ENCODE peak calls at places on chromosomes 4 and X, in five cellular contexts. One of them, this sample, is unnamed.

GRCh38 chr4:89290727-89291126 is 16.9 kb downstream of the GPRIN3 start:
- DNase-seq in endodermal cell: no peak
- DNase-seq in cardiac muscle cell: no peak
- DNase-seq in heart left ventricle: no peak
- DNase-seq in MM.1S: peak; percentile 84
- DNase-seq in this sample: no peak

GRCh38 chrX:3143043-3143799 is 102.0 kb downstream of the ARSF start:
- DNase-seq in endodermal cell: no peak
- DNase-seq in MM.1S: peak; percentile 33
- DNase-seq in cardiac muscle cell: no peak
- DNase-seq in heart left ventricle: no peak
- DNase-seq in this sample: no peak

GRCh38 chrX:7077241-7077909 is 70.1 kb upstream of the STS start:
- DNase-seq in cardiac muscle cell: no peak
- DNase-seq in heart left ventricle: no peak
- DNase-seq in endodermal cell: no peak
- DNase-seq in MM.1S: no peak
- DNase-seq in this sample: no peak

GRCh38 chr4:2412534-2412884 is 5.9 kb downstream of the ZFYVE28 start:
- DNase-seq in cardiac muscle cell: no peak
- DNase-seq in heart left ventricle: no peak
- DNase-seq in MM.1S: peak; percentile 72
- DNase-seq in endodermal cell: no peak
- DNase-seq in this sample: no peak

GRCh38 chrX:153775631-153776595 is 4.9 kb upstream of the SRPK3 start:
- DNase-seq in endodermal cell: no peak
- DNase-seq in heart left ventricle: peak; percentile 22
- DNase-seq in MM.1S: no peak
- DNase-seq in cardiac muscle cell: no peak
- DNase-seq in this sample: no peak

GRCh38 chrX:104359124-104359523 is 104.4 kb upstream of the ESX1 start:
- DNase-seq in heart left ventricle: no peak
- DNase-seq in endodermal cell: no peak
- DNase-seq in cardiac muscle cell: no peak
- DNase-seq in MM.1S: no peak
- DNase-seq in this sample: no peak

GRCh38 chrX:107673933-107674479 is 45.7 kb downstream of the PRPS1 start:
- DNase-seq in MM.1S: peak; percentile 88
- DNase-seq in cardiac muscle cell: no peak
- DNase-seq in endodermal cell: peak; percentile 72
- DNase-seq in heart left ventricle: peak; percentile 91
- DNase-seq in this sample: peak; percentile 93

GRCh38 chr4:92304636-92305035 is 870 bp downstream of the GRID2 start:
- DNase-seq in MM.1S: no peak
- DNase-seq in heart left ventricle: no peak
- DNase-seq in cardiac muscle cell: peak; percentile 20
- DNase-seq in endodermal cell: peak; percentile 77
- DNase-seq in this sample: no peak

GRCh38 chr4:96736352-96736889 is 896.5 kb downstream of the PDHA2 start:
- DNase-seq in MM.1S: no peak
- DNase-seq in heart left ventricle: no peak
- DNase-seq in endodermal cell: peak; percentile 60
- DNase-seq in cardiac muscle cell: peak; percentile 5
- DNase-seq in this sample: no peak

GRCh38 chrX:39705299-39705698 is 392.5 kb downstream of the BCOR start:
- DNase-seq in cardiac muscle cell: no peak
- DNase-seq in endodermal cell: peak; percentile 69
- DNase-seq in heart left ventricle: peak; percentile 85
- DNase-seq in MM.1S: no peak
- DNase-seq in this sample: peak; percentile 78

GRCh38 chr4:38177792-38178665 is 217.8 kb downstream of the PTTG2 start:
- DNase-seq in heart left ventricle: peak; percentile 90
- DNase-seq in endodermal cell: no peak
- DNase-seq in cardiac muscle cell: no peak
- DNase-seq in MM.1S: peak; percentile 86
- DNase-seq in this sample: peak; percentile 88

GRCh38 chr4:186144180-186144579 is 39.7 kb downstream of the FAM149A start:
- DNase-seq in heart left ventricle: no peak
- DNase-seq in endodermal cell: no peak
- DNase-seq in cardiac muscle cell: peak; percentile 43
- DNase-seq in MM.1S: peak; percentile 61
- DNase-seq in this sample: peak; percentile 62

GRCh38 chrX:68686684-68687045 is 39.2 kb downstream of the STARD8 start:
- DNase-seq in MM.1S: no peak
- DNase-seq in endodermal cell: no peak
- DNase-seq in cardiac muscle cell: no peak
- DNase-seq in heart left ventricle: peak; percentile 53
- DNase-seq in this sample: no peak

GRCh38 chr4:76663794-76664193 is 228.8 kb downstream of the SHROOM3 start:
- DNase-seq in MM.1S: no peak
- DNase-seq in heart left ventricle: no peak
- DNase-seq in endodermal cell: no peak
- DNase-seq in cardiac muscle cell: no peak
- DNase-seq in this sample: no peak

GRCh38 chr4:95428216-95429085 is 120.3 kb downstream of the UNC5C start:
- DNase-seq in MM.1S: no peak
- DNase-seq in endodermal cell: no peak
- DNase-seq in cardiac muscle cell: peak; percentile 19
- DNase-seq in heart left ventricle: no peak
- DNase-seq in this sample: no peak

GRCh38 chr4:2290488-2290887 is 28.6 kb upstream of the MXD4 start:
- DNase-seq in heart left ventricle: peak; percentile 12
- DNase-seq in endodermal cell: no peak
- DNase-seq in MM.1S: no peak
- DNase-seq in cardiac muscle cell: no peak
- DNase-seq in this sample: no peak

GRCh38 chrX:44898411-44899221 is 25.6 kb downstream of the KDM6A start:
- DNase-seq in MM.1S: peak; percentile 14
- DNase-seq in endodermal cell: peak; percentile 48
- DNase-seq in cardiac muscle cell: no peak
- DNase-seq in heart left ventricle: no peak
- DNase-seq in this sample: no peak

GRCh38 chr4:156456830-156457229 is 503.2 kb upstream of the CTSO start:
- DNase-seq in MM.1S: peak; percentile 51
- DNase-seq in endodermal cell: no peak
- DNase-seq in cardiac muscle cell: no peak
- DNase-seq in heart left ventricle: no peak
- DNase-seq in this sample: no peak

GRCh38 chr4:14607578-14607977 is 394.7 kb upstream of the CPEB2 start:
- DNase-seq in heart left ventricle: no peak
- DNase-seq in MM.1S: no peak
- DNase-seq in endodermal cell: no peak
- DNase-seq in cardiac muscle cell: no peak
- DNase-seq in this sample: no peak

GRCh38 chrX:23661671-23662070 is 5.6 kb upstream of the PRDX4 start:
- DNase-seq in cardiac muscle cell: no peak
- DNase-seq in heart left ventricle: no peak
- DNase-seq in MM.1S: no peak
- DNase-seq in endodermal cell: no peak
- DNase-seq in this sample: no peak

GRCh38 chr4:112099701-112100289 is 45.5 kb upstream of the FAM241A start:
- DNase-seq in MM.1S: peak; percentile 51
- DNase-seq in heart left ventricle: no peak
- DNase-seq in endodermal cell: peak; percentile 46
- DNase-seq in cardiac muscle cell: peak; percentile 55
- DNase-seq in this sample: no peak

GRCh38 chr4:86543560-86544312 is 50.4 kb upstream of the PTPN13 start:
- DNase-seq in MM.1S: no peak
- DNase-seq in cardiac muscle cell: no peak
- DNase-seq in heart left ventricle: no peak
- DNase-seq in endodermal cell: no peak
- DNase-seq in this sample: no peak

GRCh38 chrX:44935640-44936039 is 62.7 kb downstream of the KDM6A start:
- DNase-seq in endodermal cell: no peak
- DNase-seq in heart left ventricle: no peak
- DNase-seq in MM.1S: no peak
- DNase-seq in cardiac muscle cell: no peak
- DNase-seq in this sample: no peak

GRCh38 chr4:11741190-11741652 is 312.5 kb upstream of the HS3ST1 start:
- DNase-seq in MM.1S: no peak
- DNase-seq in heart left ventricle: no peak
- DNase-seq in endodermal cell: no peak
- DNase-seq in cardiac muscle cell: no peak
- DNase-seq in this sample: no peak

GRCh38 chrX:118726887-118727685 is at the start of gene IL13RA1:
- DNase-seq in cardiac muscle cell: peak; percentile 92
- DNase-seq in heart left ventricle: peak; percentile 84
- DNase-seq in MM.1S: peak; percentile 55
- DNase-seq in endodermal cell: peak; percentile 91
- DNase-seq in this sample: peak; percentile 75

GRCh38 chrX:47366051-47366722 is 4.2 kb upstream of the ZNF157 start:
- DNase-seq in MM.1S: peak; percentile 63
- DNase-seq in heart left ventricle: peak; percentile 60
- DNase-seq in cardiac muscle cell: peak; percentile 79
- DNase-seq in endodermal cell: peak; percentile 88
- DNase-seq in this sample: peak; percentile 60

GRCh38 chr4:2950221-2950989 is 12.8 kb downstream of the NOP14 start:
- DNase-seq in endodermal cell: no peak
- DNase-seq in cardiac muscle cell: no peak
- DNase-seq in MM.1S: no peak
- DNase-seq in heart left ventricle: no peak
- DNase-seq in this sample: no peak

GRCh38 chr4:156945532-156945931 is 26.1 kb downstream of the PDGFC start:
- DNase-seq in heart left ventricle: no peak
- DNase-seq in endodermal cell: no peak
- DNase-seq in cardiac muscle cell: no peak
- DNase-seq in MM.1S: no peak
- DNase-seq in this sample: no peak

GRCh38 chr4:153204247-153205027 is at the start of gene TRIM2:
- DNase-seq in cardiac muscle cell: peak; percentile 85
- DNase-seq in MM.1S: no peak
- DNase-seq in heart left ventricle: peak; percentile 71
- DNase-seq in endodermal cell: peak; percentile 90
- DNase-seq in this sample: peak; percentile 86

GRCh38 chr4:101682946-101683345 is 107.6 kb upstream of the BANK1 start:
- DNase-seq in cardiac muscle cell: no peak
- DNase-seq in heart left ventricle: no peak
- DNase-seq in endodermal cell: no peak
- DNase-seq in MM.1S: no peak
- DNase-seq in this sample: no peak

GRCh38 chr4:107740381-107740780 is 20.3 kb upstream of the PAPSS1 start:
- DNase-seq in endodermal cell: peak; percentile 60
- DNase-seq in cardiac muscle cell: no peak
- DNase-seq in MM.1S: no peak
- DNase-seq in heart left ventricle: no peak
- DNase-seq in this sample: no peak
- TF ChIP-seq CTCF in endodermal cell: peak; percentile 69
- TF ChIP-seq CTCF in cardiac muscle cell: peak; percentile 45
- TF ChIP-seq CTCF in MM.1S: no peak
- TF ChIP-seq CTCF in heart left ventricle: no peak
- TF ChIP-seq CTCF in this sample: peak; percentile 38

GRCh38 chrX:18702362-18703195 is 4.9 kb upstream of the PPEF1 start:
- DNase-seq in endodermal cell: no peak
- DNase-seq in cardiac muscle cell: no peak
- DNase-seq in MM.1S: no peak
- DNase-seq in heart left ventricle: no peak
- DNase-seq in this sample: no peak

GRCh38 chrX:18701621-18702361 is 5.7 kb upstream of the PPEF1 start:
- DNase-seq in MM.1S: no peak
- DNase-seq in endodermal cell: no peak
- DNase-seq in cardiac muscle cell: no peak
- DNase-seq in heart left ventricle: no peak
- DNase-seq in this sample: no peak

GRCh38 chrX:18696653-18697052 is 10.8 kb upstream of the PPEF1 start:
- DNase-seq in heart left ventricle: no peak
- DNase-seq in MM.1S: no peak
- DNase-seq in cardiac muscle cell: no peak
- DNase-seq in endodermal cell: no peak
- DNase-seq in this sample: no peak

GRCh38 chrX:18698762-18699650 is 8.4 kb upstream of the PPEF1 start:
- DNase-seq in MM.1S: no peak
- DNase-seq in endodermal cell: no peak
- DNase-seq in cardiac muscle cell: no peak
- DNase-seq in heart left ventricle: no peak
- DNase-seq in this sample: no peak
- H3K27ac ChIP-seq in MM.1S: no peak overlapping the region
- H3K27ac ChIP-seq in endodermal cell: no peak overlapping the region
- H3K27ac ChIP-seq in cardiac muscle cell: no peak overlapping the region
- H3K27ac ChIP-seq in heart left ventricle: no peak overlapping the region
- H3K27ac ChIP-seq in this sample: no peak overlapping the region

DNA sequence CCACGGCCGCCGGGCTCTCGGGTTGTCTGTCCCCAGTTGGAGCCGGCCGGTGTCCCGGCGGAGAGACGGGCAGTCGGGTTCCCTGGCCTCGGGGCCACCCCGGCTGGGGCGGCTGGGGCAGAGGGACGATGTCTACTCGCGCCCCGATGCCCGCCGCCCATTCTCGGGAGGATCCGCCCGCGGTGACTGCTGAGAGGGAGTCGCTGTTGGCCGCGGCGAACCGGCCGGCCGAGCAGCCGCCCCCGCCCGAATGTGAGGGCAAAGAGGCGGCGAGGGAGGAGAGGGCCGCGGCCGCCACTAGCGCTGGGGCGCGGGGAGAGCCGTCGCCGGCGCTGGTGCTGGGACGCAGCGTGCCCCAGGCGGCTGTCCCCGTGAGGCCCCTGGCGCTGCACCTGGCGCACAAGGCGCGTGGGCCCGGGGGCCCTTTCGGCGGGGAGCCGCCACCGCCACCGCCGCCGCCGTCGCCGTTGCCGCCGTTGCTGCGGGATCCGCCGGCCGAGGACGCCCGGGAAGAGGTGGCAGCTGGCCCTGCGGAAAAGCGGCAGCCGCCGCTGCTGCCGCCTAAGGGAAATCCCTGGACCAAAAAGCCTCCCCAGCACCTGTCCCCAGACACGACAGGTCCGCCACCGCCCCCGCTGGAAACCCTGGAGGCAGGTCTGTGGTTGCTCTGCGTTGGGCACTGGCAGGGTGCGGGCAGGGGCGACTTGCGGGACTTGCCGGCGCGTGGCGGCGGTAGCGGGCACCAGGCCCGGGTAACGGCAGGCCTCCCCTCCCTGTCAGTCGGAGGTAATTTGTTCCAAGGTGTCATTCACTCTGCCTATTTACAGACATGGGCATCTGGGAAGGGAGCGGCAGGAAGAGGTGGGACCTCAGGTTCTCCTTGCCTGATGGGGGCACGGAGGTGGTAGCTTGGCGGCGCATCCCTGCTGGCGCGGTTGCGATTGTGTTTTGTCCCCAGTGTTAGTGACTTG is 739 bp downstream of the LARP1B start:
- DNase-seq in endodermal cell: peak; percentile 90
- DNase-seq in MM.1S: peak; percentile 69
- DNase-seq in cardiac muscle cell: peak; percentile 76
- DNase-seq in heart left ventricle: peak; percentile 65
- DNase-seq in this sample: peak; percentile 61
- H3K4me1 ChIP-seq in endodermal cell: no peaks in the 10 kb centered on the region
- H3K4me1 ChIP-seq in MM.1S: peaks cover 2% of the 10 kb centered on the region
- H3K4me1 ChIP-seq in cardiac muscle cell: no peaks in the 10 kb centered on the region
- H3K4me1 ChIP-seq in heart left ventricle: no peaks in the 10 kb centered on the region
- H3K4me1 ChIP-seq in this sample: no peaks in the 10 kb centered on the region

DNA sequence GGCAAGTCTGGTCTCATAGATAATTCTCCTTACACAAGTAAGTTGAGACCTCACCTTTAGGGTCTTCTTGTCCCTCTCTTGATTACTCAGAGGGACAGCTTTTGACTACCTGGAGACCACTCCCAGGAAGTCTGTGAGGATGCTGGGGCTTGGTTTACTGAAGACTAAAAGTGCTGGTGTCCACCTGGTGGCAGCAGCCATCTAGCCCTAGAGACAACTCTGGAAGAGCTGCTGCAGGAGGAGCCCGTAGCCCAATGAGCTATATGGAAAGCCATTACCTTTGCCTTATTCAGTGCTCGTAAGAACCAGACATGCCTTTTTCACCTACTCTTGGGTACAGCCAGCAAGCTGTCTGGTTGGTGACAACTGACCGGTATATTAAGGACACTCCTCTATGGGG is 7.3 kb downstream of the FGFBP2 start:
- DNase-seq in heart left ventricle: no peak
- DNase-seq in MM.1S: peak; percentile 12
- DNase-seq in endodermal cell: no peak
- DNase-seq in cardiac muscle cell: no peak
- DNase-seq in this sample: no peak
- TF ChIP-seq CTCF in heart left ventricle: no peak
- TF ChIP-seq CTCF in MM.1S: no peak
- TF ChIP-seq CTCF in endodermal cell: no peak
- TF ChIP-seq CTCF in cardiac muscle cell: no peak
- TF ChIP-seq CTCF in this sample: no peak

This sample was measured in right atrium auricular region.